ENCODE peak calls at places on chromosomes 13 and 19, in six cellular contexts. B is K562, J is GM12878, R is H1, E is GM12891, Y is HepG2. A is an unnamed sample.

GRCh38 chr19:55156202-55157063 is 1.1 kb downstream of the TNNI3 start:
- DNase-seq in B (peak; percentile 97), J (no peak), R (peak; percentile 99), E (peak; percentile 66), Y (peak; percentile 64), A (peak; percentile 70)

GRCh38 chr13:50724438-50724837 is 119.1 kb downstream of the DLEU7 start:
- DNase-seq in B (no peak), J (no peak), R (no peak), E (no peak), Y (no peak), A (no peak)

GRCh38 chr13:49681837-49682236 is 9.4 kb downstream of the EBPL start:
- DNase-seq in B (no peak), J (no peak), R (no peak), E (no peak), Y (no peak), A (no peak)

GRCh38 chr13:30725331-30726085 is 9.8 kb upstream of the ALOX5AP start:
- DNase-seq in B (no peak), J (no peak), R (no peak), E (no peak), Y (no peak), A (no peak)

GRCh38 chr19:39212377-39212742 is 8.3 kb upstream of the SYCN start:
- DNase-seq in B (peak; percentile 68), J (peak; percentile 2), R (peak; percentile 85), E (no peak), Y (no peak), A (no peak)

GRCh38 chr13:113554333-113554700 is 30.2 kb upstream of the TFDP1 start:
- DNase-seq in B (no peak), J (no peak), R (no peak), E (no peak), Y (no peak), A (no peak)

GRCh38 chr13:42626461-42626860 is 52.5 kb downstream of the TNFSF11 start:
- DNase-seq in B (no peak), J (no peak), R (no peak), E (no peak), Y (no peak), A (no peak)

GRCh38 chr13:113428469-113428865 is 24.8 kb downstream of the ADPRHL1 start:
- DNase-seq in B (no peak), J (no peak), R (no peak), E (no peak), Y (no peak), A (no peak)

DNA sequence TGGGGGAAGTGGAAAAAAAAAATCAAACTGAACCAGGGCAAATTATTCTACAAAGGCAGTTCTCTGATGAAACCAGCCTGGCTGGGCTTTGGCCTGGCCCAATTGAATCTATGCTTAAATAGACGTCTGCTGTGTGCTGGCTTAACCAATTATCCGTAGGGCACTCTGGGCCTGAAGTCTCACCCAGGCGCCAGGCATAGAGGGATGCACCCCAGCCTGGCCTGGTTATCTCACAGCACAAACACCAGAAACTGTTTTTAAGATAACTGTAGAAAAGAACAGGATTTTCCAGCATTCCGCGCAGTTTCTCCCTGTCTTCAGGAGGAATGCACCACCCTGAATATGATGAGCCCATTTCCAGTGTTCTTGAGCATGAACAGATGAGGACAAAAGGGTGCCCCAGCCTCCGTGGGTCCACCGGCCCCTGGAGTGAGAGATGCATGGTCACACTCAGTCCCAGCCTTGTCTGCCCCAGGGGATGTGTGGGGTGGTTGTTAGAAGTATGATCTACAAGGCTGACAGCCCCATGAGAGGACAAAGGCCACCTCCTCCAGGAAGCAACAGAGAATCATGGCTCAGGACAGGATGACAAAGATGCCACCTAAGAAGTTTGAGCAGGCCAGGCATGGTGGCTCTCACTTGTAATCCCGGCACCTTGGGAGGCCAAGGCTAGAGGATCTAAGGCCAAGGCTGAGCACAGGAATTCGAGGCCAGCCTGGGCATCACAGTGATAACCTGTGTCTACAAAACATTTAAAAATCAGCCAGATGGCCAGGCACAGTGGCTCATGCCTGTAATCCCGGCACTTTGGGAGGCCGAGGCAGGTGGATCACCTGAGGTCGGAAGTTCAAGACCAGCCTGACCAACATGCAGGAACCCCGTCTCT is 50.2 kb downstream of the PEPD start:
- DNase-seq in B (no peak), J (no peak), R (no peak), E (no peak), Y (no peak), A (no peak)
- TF ChIP-seq POLR2A in B (no peak), J (no peak), R (no peak), E (no peak), Y (no peak), A (no peak)

GRCh38 chr19:2149980-2150793 is 1.2 kb downstream of the AP3D1 start:
- DNase-seq in B (no peak), J (no peak), R (no peak), E (no peak), Y (no peak), A (no peak)

GRCh38 chr19:2151339-2152229 is at the start of gene AP3D1:
- DNase-seq in B (peak; percentile 99), J (peak; percentile 98), R (peak; percentile 99), E (peak; percentile 98), Y (peak; percentile 98), A (peak; percentile 99)

GRCh38 chr19:2157452-2157851 is 6.1 kb upstream of the AP3D1 start:
- DNase-seq in B (no peak), J (no peak), R (no peak), E (no peak), Y (no peak), A (no peak)

GRCh38 chr19:2150794-2151338 is 500 bp downstream of the AP3D1 start:
- DNase-seq in B (no peak), J (no peak), R (peak; percentile 69), E (peak; percentile 18), Y (no peak), A (peak; percentile 19)

DNA sequence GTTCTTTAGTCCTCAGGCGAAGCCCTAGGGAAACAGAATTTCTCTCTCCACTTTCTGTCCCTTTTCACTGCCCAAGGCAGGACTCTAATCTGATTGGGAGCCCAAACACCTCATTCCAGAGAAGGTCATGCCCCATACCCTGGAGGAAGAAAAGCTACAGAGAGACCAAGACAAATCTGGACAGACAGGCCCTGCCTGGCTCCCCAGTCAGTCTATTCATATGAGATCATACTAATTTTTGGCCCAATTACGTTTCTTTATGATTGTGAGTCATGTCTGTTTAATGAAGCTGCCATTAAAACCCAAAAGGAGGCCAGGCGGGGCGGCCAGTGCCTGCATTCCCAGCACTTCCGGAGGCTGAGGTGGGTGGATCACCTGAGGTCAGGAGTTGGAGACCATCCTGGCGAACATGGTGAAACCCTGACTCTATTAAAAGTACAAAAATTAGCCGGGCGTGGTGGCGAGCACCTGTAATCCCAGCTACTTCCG is 3.3 kb upstream of the AP3D1 start:
- DNase-seq in B (no peak), J (no peak), R (no peak), E (no peak), Y (no peak), A (no peak)
- TF ChIP-seq TAF1 in B (no peak), J (no peak), R (no peak), E (no peak), Y (no peak), A (no peak)

GRCh38 chr19:48501961-48502719 is 9.5 kb downstream of the LMTK3 start:
- DNase-seq in B (peak; percentile 96), J (peak; percentile 59), R (peak; percentile 96), E (no peak), Y (peak; percentile 86), A (peak; percentile 71)
- TF ChIP-seq POLR2AphosphoS5 in B (no peak), J (no peak), R (peak; percentile 14), E (no peak), Y (no peak), A (no peak)

GRCh38 chr13:96065851-96066250 is 12.7 kb upstream of the UGGT2 start:
- DNase-seq in B (no peak), J (no peak), R (no peak), E (no peak), Y (no peak), A (no peak)

GRCh38 chr13:96072392-96072791 is 17.5 kb upstream of the HS6ST3 start:
- DNase-seq in B (no peak), J (no peak), R (no peak), E (no peak), Y (no peak), A (no peak)

DNA sequence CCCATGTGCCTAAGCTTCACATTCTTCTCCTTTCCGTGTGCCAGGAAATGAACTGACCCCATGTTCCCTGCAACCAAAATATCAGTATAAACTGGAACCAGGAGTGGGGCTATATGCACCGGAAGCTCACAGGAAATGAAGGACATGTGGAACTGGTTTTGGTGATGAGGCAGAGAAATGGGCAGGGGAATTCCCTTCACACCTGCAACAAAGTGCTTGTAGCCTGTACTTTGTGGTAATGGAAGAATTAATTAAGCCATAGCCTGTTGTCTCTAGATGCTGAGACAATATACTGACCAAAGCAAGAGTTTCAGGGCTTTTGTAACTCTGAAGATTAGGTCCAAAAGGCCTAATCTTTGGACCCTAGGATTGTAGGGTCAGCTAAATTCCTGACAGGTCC is 15.5 kb upstream of the UGGT2 start:
- DNase-seq in B (no peak), J (no peak), R (no peak), E (no peak), Y (no peak), A (no peak)
- TF ChIP-seq POLR2A in B (no peak), J (no peak), R (no peak), E (no peak), Y (no peak), A (no peak)

GRCh38 chr13:52399037-52399436 is 6.9 kb downstream of the THSD1 start:
- DNase-seq in B (no peak), J (no peak), R (no peak), E (no peak), Y (no peak), A (no peak)
- TF ChIP-seq TAF1 in B (no peak), J (no peak), R (no peak), E (no peak), Y (no peak), A (no peak)

GRCh38 chr13:20306039-20306438 is 73.9 kb upstream of the GJB6 start:
- DNase-seq in B (no peak), J (no peak), R (no peak), E (no peak), Y (no peak), A (no peak)
- TF ChIP-seq POLR2AphosphoS5 in B (no peak), J (no peak), R (no peak), E (no peak), Y (no peak), A (no peak)

DNA sequence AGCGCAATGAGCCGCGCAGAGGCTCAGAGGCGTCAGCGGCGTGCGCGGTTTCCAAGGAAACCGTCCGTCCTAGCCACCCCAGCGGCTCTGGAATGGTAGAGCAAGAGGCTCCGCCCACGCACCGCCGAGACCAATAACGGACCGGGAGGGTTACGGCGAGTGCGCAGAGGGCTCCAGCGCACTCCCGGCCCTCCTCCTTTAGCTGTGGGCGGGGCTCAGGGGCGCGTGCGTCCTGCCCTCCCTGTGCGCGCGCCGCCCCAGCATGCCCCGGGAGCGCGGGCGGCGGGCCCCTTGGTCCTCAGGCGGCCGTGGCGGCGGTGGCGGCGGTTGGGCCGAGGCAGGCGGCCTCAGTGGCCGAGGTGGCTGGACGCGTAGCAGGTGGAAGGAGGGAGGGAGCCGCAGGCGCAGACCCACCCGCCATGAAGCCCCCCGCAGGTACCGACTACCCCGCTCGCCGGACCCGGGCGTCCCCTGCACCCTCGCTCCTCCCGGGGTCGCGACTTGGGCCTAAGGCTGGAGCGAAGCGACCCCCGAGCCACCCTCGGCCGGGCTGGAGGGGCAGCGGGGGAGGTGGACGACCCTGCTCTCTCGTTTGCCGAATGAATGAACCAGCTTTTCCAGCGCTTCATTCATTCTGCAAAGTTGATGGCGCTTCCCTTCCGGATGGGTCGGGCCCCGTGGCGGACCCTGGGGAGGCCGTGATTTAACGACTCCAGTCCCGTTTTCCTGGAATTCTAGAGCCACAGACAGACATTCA is at the start of gene THOP1:
- DNase-seq in B (peak; percentile 98), J (peak; percentile 90), R (peak; percentile 97), E (peak; percentile 93), Y (peak; percentile 97), A (peak; percentile 91)
- TF ChIP-seq POLR2A in B (peak; percentile 82), J (peak; percentile 95), R (peak; percentile 84), E (peak; percentile 58), Y (peak; percentile 90), A (peak; percentile 89)

GRCh38 chr19:3761382-3762129 is at the start of gene APBA3:
- DNase-seq in B (peak; percentile 95), J (peak; percentile 71), R (peak; percentile 99), E (peak; percentile 94), Y (peak; percentile 86), A (peak; percentile 94)
- TF ChIP-seq TAF1 in B (no peak), J (peak; percentile 35), R (peak; percentile 69), E (peak; percentile 34), Y (peak; percentile 81), A (no peak)

A was measured in GM12892.